ENCODE peak calls at places on chromosomes 16 and 17, in nine cellular contexts. One of them, this sample, is unnamed.

GRCh38 chr16:83301966-83302365 is 505.8 kb upstream of the HSBP1 start:
- DNase-seq in retina: no peak
- DNase-seq in OCI-M1: no peak
- DNase-seq in HL-60: no peak
- DNase-seq in activated CD4-positive, alpha-beta T cell treated with anti-CD3 and anti-CD28 coated beads for 48 hours: no peak
- DNase-seq in Right ventricle myocardium superior: no peak
- DNase-seq in lower leg skin: no peak
- DNase-seq in endothelial cell of umbilical vein: peak
- DNase-seq in nephron progenitor cell: no peak
- DNase-seq in this sample: no peak

GRCh38 chr17:57889892-57890856 is 40.3 kb upstream of the MRPS23 start:
- DNase-seq in retina: no peak
- DNase-seq in OCI-M1: no peak
- DNase-seq in HL-60: peak
- DNase-seq in activated CD4-positive, alpha-beta T cell treated with anti-CD3 and anti-CD28 coated beads for 48 hours: no peak
- DNase-seq in Right ventricle myocardium superior: peak
- DNase-seq in lower leg skin: peak
- DNase-seq in endothelial cell of umbilical vein: peak
- DNase-seq in nephron progenitor cell: no peak
- DNase-seq in this sample: no peak

GRCh38 chr17:81304196-81305015 is 9.3 kb upstream of the SLC38A10 start:
- DNase-seq in retina: no peak
- DNase-seq in OCI-M1: no peak
- DNase-seq in HL-60: no peak
- DNase-seq in activated CD4-positive, alpha-beta T cell treated with anti-CD3 and anti-CD28 coated beads for 48 hours: no peak
- DNase-seq in Right ventricle myocardium superior: no peak
- DNase-seq in lower leg skin: no peak
- DNase-seq in endothelial cell of umbilical vein: no peak
- DNase-seq in nephron progenitor cell: no peak
- DNase-seq in this sample: no peak

GRCh38 chr17:74680941-74681340 is 31.8 kb downstream of the CD300LF start:
- DNase-seq in retina: no peak
- DNase-seq in OCI-M1: no peak
- DNase-seq in HL-60: no peak
- DNase-seq in activated CD4-positive, alpha-beta T cell treated with anti-CD3 and anti-CD28 coated beads for 48 hours: no peak
- DNase-seq in Right ventricle myocardium superior: no peak
- DNase-seq in lower leg skin: no peak
- DNase-seq in endothelial cell of umbilical vein: no peak
- DNase-seq in nephron progenitor cell: no peak
- DNase-seq in this sample: no peak

GRCh38 chr17:63984651-63985386 is 12.1 kb upstream of the SCN4A start:
- DNase-seq in retina: no peak
- DNase-seq in OCI-M1: peak
- DNase-seq in HL-60: peak
- DNase-seq in activated CD4-positive, alpha-beta T cell treated with anti-CD3 and anti-CD28 coated beads for 48 hours: peak
- DNase-seq in Right ventricle myocardium superior: no peak
- DNase-seq in lower leg skin: peak
- DNase-seq in endothelial cell of umbilical vein: peak
- DNase-seq in nephron progenitor cell: no peak
- DNase-seq in this sample: no peak

GRCh38 chr17:43943769-43944418 is 1.6 kb upstream of the PPY start:
- DNase-seq in retina: peak
- DNase-seq in OCI-M1: peak
- DNase-seq in HL-60: peak
- DNase-seq in activated CD4-positive, alpha-beta T cell treated with anti-CD3 and anti-CD28 coated beads for 48 hours: peak
- DNase-seq in Right ventricle myocardium superior: peak
- DNase-seq in lower leg skin: peak
- DNase-seq in endothelial cell of umbilical vein: peak
- DNase-seq in nephron progenitor cell: peak
- DNase-seq in this sample: peak

GRCh38 chr16:85235988-85236831 is 123.9 kb upstream of the CIBAR2 start:
- DNase-seq in retina: no peak
- DNase-seq in OCI-M1: no peak
- DNase-seq in HL-60: no peak
- DNase-seq in activated CD4-positive, alpha-beta T cell treated with anti-CD3 and anti-CD28 coated beads for 48 hours: no peak
- DNase-seq in Right ventricle myocardium superior: peak
- DNase-seq in lower leg skin: no peak
- DNase-seq in endothelial cell of umbilical vein: peak
- DNase-seq in nephron progenitor cell: no peak
- DNase-seq in this sample: no peak

GRCh38 chr16:31052131-31052530 is 18.8 kb downstream of the STX4 start:
- DNase-seq in retina: no peak
- DNase-seq in OCI-M1: peak
- DNase-seq in HL-60: no peak
- DNase-seq in activated CD4-positive, alpha-beta T cell treated with anti-CD3 and anti-CD28 coated beads for 48 hours: peak
- DNase-seq in Right ventricle myocardium superior: no peak
- DNase-seq in lower leg skin: peak
- DNase-seq in endothelial cell of umbilical vein: peak
- DNase-seq in nephron progenitor cell: no peak
- DNase-seq in this sample: peak

GRCh38 chr16:86150646-86151371 is 251.8 kb downstream of the IRF8 start:
- DNase-seq in retina: no peak
- DNase-seq in OCI-M1: no peak
- DNase-seq in HL-60: no peak
- DNase-seq in activated CD4-positive, alpha-beta T cell treated with anti-CD3 and anti-CD28 coated beads for 48 hours: no peak
- DNase-seq in Right ventricle myocardium superior: no peak
- DNase-seq in lower leg skin: no peak
- DNase-seq in endothelial cell of umbilical vein: no peak
- DNase-seq in nephron progenitor cell: no peak
- DNase-seq in this sample: no peak

GRCh38 chr17:4777969-4778760 is 6.5 kb downstream of the TM4SF5 start:
- DNase-seq in retina: no peak
- DNase-seq in OCI-M1: no peak
- DNase-seq in HL-60: no peak
- DNase-seq in activated CD4-positive, alpha-beta T cell treated with anti-CD3 and anti-CD28 coated beads for 48 hours: no peak
- DNase-seq in Right ventricle myocardium superior: no peak
- DNase-seq in lower leg skin: no peak
- DNase-seq in endothelial cell of umbilical vein: no peak
- DNase-seq in nephron progenitor cell: no peak
- DNase-seq in this sample: no peak

GRCh38 chr17:1438593-1439083 is 17.4 kb downstream of the CRK start:
- DNase-seq in retina: no peak
- DNase-seq in OCI-M1: peak
- DNase-seq in HL-60: no peak
- DNase-seq in activated CD4-positive, alpha-beta T cell treated with anti-CD3 and anti-CD28 coated beads for 48 hours: no peak
- DNase-seq in Right ventricle myocardium superior: no peak
- DNase-seq in lower leg skin: no peak
- DNase-seq in endothelial cell of umbilical vein: no peak
- DNase-seq in nephron progenitor cell: no peak
- DNase-seq in this sample: peak

GRCh38 chr16:27764869-27765675 is 215.1 kb downstream of the KATNIP start:
- DNase-seq in retina: no peak
- DNase-seq in OCI-M1: no peak
- DNase-seq in HL-60: no peak
- DNase-seq in activated CD4-positive, alpha-beta T cell treated with anti-CD3 and anti-CD28 coated beads for 48 hours: no peak
- DNase-seq in Right ventricle myocardium superior: no peak
- DNase-seq in lower leg skin: no peak
- DNase-seq in endothelial cell of umbilical vein: no peak
- DNase-seq in nephron progenitor cell: no peak
- DNase-seq in this sample: no peak

GRCh38 chr17:81983011-81983638 is 5.7 kb downstream of the ASPSCR1 start:
- DNase-seq in retina: no peak
- DNase-seq in OCI-M1: no peak
- DNase-seq in HL-60: no peak
- DNase-seq in activated CD4-positive, alpha-beta T cell treated with anti-CD3 and anti-CD28 coated beads for 48 hours: no peak
- DNase-seq in Right ventricle myocardium superior: no peak
- DNase-seq in lower leg skin: no peak
- DNase-seq in endothelial cell of umbilical vein: no peak
- DNase-seq in nephron progenitor cell: no peak
- DNase-seq in this sample: no peak

GRCh38 chr16:77273-77806 is 685 bp upstream of the MPG start:
- DNase-seq in retina: peak
- DNase-seq in OCI-M1: no peak
- DNase-seq in HL-60: peak
- DNase-seq in activated CD4-positive, alpha-beta T cell treated with anti-CD3 and anti-CD28 coated beads for 48 hours: peak
- DNase-seq in Right ventricle myocardium superior: peak
- DNase-seq in lower leg skin: no peak
- DNase-seq in endothelial cell of umbilical vein: peak
- DNase-seq in nephron progenitor cell: peak
- DNase-seq in this sample: no peak

GRCh38 chr17:38579934-38580333 is 25.8 kb downstream of the SRCIN1 start:
- DNase-seq in retina: no peak
- DNase-seq in OCI-M1: peak
- DNase-seq in HL-60: peak
- DNase-seq in activated CD4-positive, alpha-beta T cell treated with anti-CD3 and anti-CD28 coated beads for 48 hours: peak
- DNase-seq in Right ventricle myocardium superior: no peak
- DNase-seq in lower leg skin: no peak
- DNase-seq in endothelial cell of umbilical vein: no peak
- DNase-seq in nephron progenitor cell: peak
- DNase-seq in this sample: no peak

GRCh38 chr17:64016974-64017373 is 3.5 kb downstream of the ICAM2 start:
- DNase-seq in retina: no peak
- DNase-seq in OCI-M1: no peak
- DNase-seq in HL-60: no peak
- DNase-seq in activated CD4-positive, alpha-beta T cell treated with anti-CD3 and anti-CD28 coated beads for 48 hours: no peak
- DNase-seq in Right ventricle myocardium superior: no peak
- DNase-seq in lower leg skin: no peak
- DNase-seq in endothelial cell of umbilical vein: peak
- DNase-seq in nephron progenitor cell: no peak
- DNase-seq in this sample: no peak

GRCh38 chr16:17409894-17410293 is 60.9 kb downstream of the XYLT1 start:
- DNase-seq in retina: no peak
- DNase-seq in OCI-M1: no peak
- DNase-seq in HL-60: no peak
- DNase-seq in activated CD4-positive, alpha-beta T cell treated with anti-CD3 and anti-CD28 coated beads for 48 hours: no peak
- DNase-seq in Right ventricle myocardium superior: no peak
- DNase-seq in lower leg skin: no peak
- DNase-seq in endothelial cell of umbilical vein: no peak
- DNase-seq in nephron progenitor cell: no peak
- DNase-seq in this sample: no peak

GRCh38 chr17:9363440-9364350 is 211.9 kb downstream of the STX8 start:
- DNase-seq in retina: peak
- DNase-seq in OCI-M1: no peak
- DNase-seq in HL-60: no peak
- DNase-seq in activated CD4-positive, alpha-beta T cell treated with anti-CD3 and anti-CD28 coated beads for 48 hours: peak
- DNase-seq in Right ventricle myocardium superior: no peak
- DNase-seq in lower leg skin: no peak
- DNase-seq in endothelial cell of umbilical vein: no peak
- DNase-seq in nephron progenitor cell: no peak
- DNase-seq in this sample: no peak

GRCh38 chr17:13757871-13758270 is 156.1 kb upstream of the HS3ST3A1 start:
- DNase-seq in retina: no peak
- DNase-seq in OCI-M1: no peak
- DNase-seq in HL-60: no peak
- DNase-seq in activated CD4-positive, alpha-beta T cell treated with anti-CD3 and anti-CD28 coated beads for 48 hours: no peak
- DNase-seq in Right ventricle myocardium superior: no peak
- DNase-seq in lower leg skin: no peak
- DNase-seq in endothelial cell of umbilical vein: no peak
- DNase-seq in nephron progenitor cell: no peak
- DNase-seq in this sample: no peak

GRCh38 chr16:20676268-20676828 is 21.1 kb downstream of the ACSM1 start:
- DNase-seq in retina: no peak
- DNase-seq in OCI-M1: peak
- DNase-seq in HL-60: peak
- DNase-seq in activated CD4-positive, alpha-beta T cell treated with anti-CD3 and anti-CD28 coated beads for 48 hours: no peak
- DNase-seq in Right ventricle myocardium superior: no peak
- DNase-seq in lower leg skin: no peak
- DNase-seq in endothelial cell of umbilical vein: peak
- DNase-seq in nephron progenitor cell: no peak
- DNase-seq in this sample: no peak

This sample was measured in SW 1271.